ENCODE peak calls at places on chromosomes 6 and 20, in seven cellular contexts. C is SK-N-SH, H is left lung, E is astrocyte of the cerebellum, T is astrocyte, R is GM12865, Q is kidney. S is an unnamed sample.

GRCh38 chr20:25553819-25554296 is 31.5 kb downstream of the NINL start:
- DNase-seq in E (peak), R (no peak), Q (peak), C (peak), T (no peak), H (no peak), S (peak)

GRCh38 chr6:154848580-154848979 is 115.4 kb downstream of the SCAF8 start:
- DNase-seq in H (no peak), Q (no peak), C (peak), E (no peak), T (peak), R (no peak), S (peak)

GRCh38 chr6:157912326-157912725 is 69.3 kb upstream of the SYNJ2 start:
- DNase-seq in R (no peak), Q (no peak), T (peak), E (peak), C (no peak), H (no peak), S (peak)

GRCh38 chr6:85674604-85675003 is 31.9 kb upstream of the SYNCRIP start:
- DNase-seq in Q (no peak), E (no peak), R (peak), H (no peak), C (no peak), T (no peak), S (no peak)

GRCh38 chr20:63734946-63735858 is 1.3 kb upstream of the LIME1 start:
- DNase-seq in Q (peak), C (peak), E (no peak), T (no peak), H (peak), R (no peak), S (no peak)

GRCh38 chr6:33949877-33950831 is 146.4 kb upstream of the MLN start:
- DNase-seq in H (no peak), C (no peak), E (no peak), Q (peak), T (no peak), R (no peak), S (no peak)

GRCh38 chr20:57139342-57140093 is 126.9 kb downstream of the BMP7 start:
- DNase-seq in R (no peak), T (no peak), E (no peak), C (no peak), Q (no peak), H (no peak), S (peak)

GRCh38 chr20:46698788-46699187 is 9.5 kb upstream of the TP53RK start:
- DNase-seq in Q (no peak), R (no peak), C (no peak), T (no peak), H (no peak), E (no peak), S (no peak)

GRCh38 chr20:32680544-32681174 is 6.9 kb upstream of the C20orf203 start:
- DNase-seq in Q (peak), E (no peak), H (no peak), C (no peak), R (no peak), T (no peak), S (no peak)

GRCh38 chr20:1287787-1288569 is 21.9 kb downstream of the SNPH start:
- DNase-seq in Q (no peak), T (no peak), R (no peak), C (no peak), H (no peak), E (no peak), S (no peak)

GRCh38 chr20:6265204-6265904 is 142.5 kb upstream of the FERMT1 start:
- DNase-seq in T (peak), H (no peak), Q (no peak), C (peak), R (peak), E (peak), S (peak)
- TF ChIP-seq CTCF in T (peak), H (peak), Q (peak), C (peak), R (no peak), E (peak), S (peak)

GRCh38 chr20:59785118-59785959 is 148.1 kb downstream of the SYCP2 start:
- DNase-seq in Q (no peak), C (no peak), T (no peak), R (no peak), E (no peak), H (no peak), S (no peak)
- H3K4me3 ChIP-seq in Q (no peak), C (no peak), T (no peak), R (no peak), E (no peak), H (no peak), S (no peak)

GRCh38 chr20:50992733-50993457 is 30.0 kb downstream of the KCNG1 start:
- DNase-seq in H (no peak), R (peak), Q (no peak), C (peak), T (peak), E (peak), S (peak)
- TF ChIP-seq CTCF in H (peak), R (peak), Q (peak), C (peak), T (peak), E (peak), S (peak)

DNA sequence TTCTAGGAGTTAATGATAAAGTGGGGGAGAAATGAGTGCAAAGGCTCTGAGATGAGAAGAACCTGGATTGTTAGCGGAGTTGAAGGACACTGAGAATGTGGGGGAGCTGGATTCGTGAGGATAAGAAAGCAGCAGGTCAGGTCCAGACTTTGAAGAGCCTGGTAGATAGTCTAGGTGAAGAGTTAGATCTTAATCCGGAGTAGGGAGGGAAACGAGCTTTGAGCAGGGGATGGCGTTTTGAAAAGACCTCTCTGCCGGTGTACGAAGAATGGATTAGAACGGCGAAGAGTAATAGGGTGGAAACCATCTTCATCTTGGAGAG is 487 bp upstream of the PHF20 start:
- DNase-seq in Q (no peak), R (no peak), H (no peak), E (no peak), C (no peak), T (no peak), S (no peak)
- H3K4me3 ChIP-seq in Q (peak), R (peak), H (peak), E (peak), C (peak), T (peak), S (peak)

GRCh38 chr6:161101517-161101916 is 109.9 kb downstream of the MAP3K4 start:
- DNase-seq in T (no peak), H (no peak), Q (no peak), R (no peak), E (no peak), C (peak), S (no peak)
- TF ChIP-seq CTCF in T (no peak), H (no peak), Q (no peak), R (peak), E (peak), C (peak), S (peak)

S was measured in fibroblast of villous mesenchyme.